ENCODE peak calls at places on chromosomes 6 and 20, in ten cellular contexts. I, Q, B, U, P, C, D, N, K and H are unnamed samples.

GRCh38 chr6:3766219-3766618 is 14.7 kb upstream of the PXDC1 start:
- DNase-seq in N (peak), P (no peak), U (peak), K (no peak), I (peak), Q (peak), D (no peak), C (no peak), B (no peak), H (no peak)

GRCh38 chr6:33610779-33611421 is 10.2 kb upstream of the ITPR3 start:
- DNase-seq in N (peak), Q (peak), I (no peak), C (no peak), U (no peak), D (peak), B (no peak), K (no peak), P (no peak), H (peak)

GRCh38 chr6:683742-684440 is 9.0 kb downstream of the EXOC2 start:
- DNase-seq in P (peak), C (no peak), I (peak), D (no peak), U (peak), Q (no peak), K (peak), B (no peak), N (peak), H (peak)

GRCh38 chr6:7787137-7787575 is 61.3 kb downstream of the BMP6 start:
- DNase-seq in P (peak), K (no peak), B (no peak), C (no peak), N (no peak), I (peak), D (no peak), Q (peak), U (peak), H (no peak)

GRCh38 chr20:17680836-17681740 is 954 bp downstream of the RRBP1 start:
- DNase-seq in P (peak), Q (peak), D (peak), C (peak), N (peak), U (peak), B (no peak), K (peak), I (peak), H (peak)

GRCh38 chr6:82022614-82023102 is 224.9 kb downstream of the IBTK start:
- DNase-seq in K (no peak), I (peak), C (no peak), Q (peak), D (peak), U (peak), N (no peak), B (peak), P (peak), H (no peak)

GRCh38 chr6:160348552-160349441 is 619 bp downstream of the SLC22A3 start:
- DNase-seq in Q (peak), P (no peak), N (peak), K (peak), D (peak), I (peak), U (peak), B (no peak), C (no peak), H (peak)

GRCh38 chr6:79777713-79778579 is 146.8 kb downstream of the SH3BGRL2 start:
- DNase-seq in K (peak), B (peak), D (peak), I (peak), N (peak), C (peak), U (peak), P (peak), Q (peak), H (peak)

GRCh38 chr20:44247131-44247571 is at the start of gene GDAP1L1:
- DNase-seq in D (no peak), N (peak), I (no peak), U (peak), P (no peak), B (no peak), Q (no peak), C (no peak), K (peak), H (peak)

GRCh38 chr20:24405810-24406209 is 63.6 kb upstream of the SYNDIG1 start:
- DNase-seq in N (no peak), Q (peak), K (no peak), I (peak), P (no peak), U (no peak), C (no peak), B (no peak), D (peak), H (no peak)

GRCh38 chr20:60467078-60467477 is 508.9 kb downstream of the CDH26 start:
- DNase-seq in Q (no peak), B (no peak), U (no peak), D (no peak), C (no peak), K (no peak), P (no peak), N (no peak), I (no peak), H (no peak)

GRCh38 chr20:53940883-53941546 is 129.4 kb downstream of the BCAS1 start:
- DNase-seq in I (peak), Q (peak), K (no peak), U (peak), P (peak), B (no peak), D (no peak), N (no peak), C (peak), H (peak)

GRCh38 chr20:48284837-48285236 is 499.6 kb upstream of the SULF2 start:
- DNase-seq in P (peak), Q (peak), C (no peak), N (no peak), D (peak), K (no peak), I (peak), U (peak), B (no peak), H (no peak)

GRCh38 chr20:20711413-20711812 is 1.0 kb downstream of the RALGAPA2 start:
- DNase-seq in C (no peak), B (no peak), D (no peak), U (no peak), Q (peak), K (no peak), P (no peak), I (no peak), N (no peak), H (no peak)

GRCh38 chr6:142925575-142926110 is 19.3 kb downstream of the HIVEP2 start:
- DNase-seq in Q (no peak), D (peak), B (no peak), P (peak), N (no peak), U (peak), K (no peak), C (no peak), I (peak), H (no peak)

GRCh38 chr20:48034754-48035153 is 249.5 kb upstream of the SULF2 start:
- DNase-seq in U (no peak), Q (peak), I (no peak), N (no peak), K (no peak), B (no peak), C (no peak), D (no peak), P (no peak), H (no peak)

GRCh38 chr6:36150283-36150682 is 20.0 kb downstream of the MAPK13 start:
- DNase-seq in P (no peak), C (no peak), Q (no peak), K (no peak), U (no peak), I (no peak), D (no peak), N (no peak), B (no peak), H (no peak)

DNA sequence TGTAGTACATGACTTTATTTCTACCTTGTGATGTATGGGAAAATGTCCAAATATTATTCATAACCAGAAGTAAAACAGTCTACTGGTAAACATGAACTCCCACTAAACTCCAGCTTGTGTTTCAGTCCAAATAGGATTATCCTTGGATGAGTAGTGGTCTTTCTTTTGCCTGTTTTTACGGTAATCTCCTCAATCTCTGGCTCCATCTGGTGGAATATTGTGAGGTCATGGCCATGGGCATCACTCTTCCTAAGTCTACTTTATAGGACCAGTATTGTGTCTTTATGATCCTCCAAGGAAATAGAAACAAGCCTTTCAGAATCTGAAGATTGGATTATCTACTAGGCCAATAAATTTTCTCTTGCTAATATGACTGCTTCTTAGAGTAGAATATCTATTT is 505.0 kb downstream of the BMP2 start:
- DNase-seq in U (peak), K (no peak), N (no peak), Q (no peak), P (no peak), I (peak), D (no peak), B (no peak), C (no peak), H (no peak)
- H3K9ac ChIP-seq in U (no peak), K (no peak), N (no peak), Q (no peak), P (no peak), I (no peak), D (no peak), B (no peak), C (no peak), H (no peak)

GRCh38 chr6:62805431-62805830 is 405.8 kb upstream of the FKBP1C start:
- DNase-seq in P (no peak), D (no peak), K (no peak), I (no peak), U (no peak), C (no peak), B (no peak), N (no peak), Q (no peak), H (no peak)

GRCh38 chr6:62797190-62797589 is 414.1 kb upstream of the FKBP1C start:
- DNase-seq in B (no peak), C (no peak), D (no peak), N (no peak), K (no peak), Q (no peak), I (no peak), U (no peak), P (no peak), H (no peak)

GRCh38 chr6:62808575-62809293 is 402.5 kb upstream of the FKBP1C start:
- DNase-seq in K (no peak), I (no peak), Q (no peak), U (no peak), D (no peak), C (peak), P (no peak), B (no peak), N (no peak), H (no peak)

DNA sequence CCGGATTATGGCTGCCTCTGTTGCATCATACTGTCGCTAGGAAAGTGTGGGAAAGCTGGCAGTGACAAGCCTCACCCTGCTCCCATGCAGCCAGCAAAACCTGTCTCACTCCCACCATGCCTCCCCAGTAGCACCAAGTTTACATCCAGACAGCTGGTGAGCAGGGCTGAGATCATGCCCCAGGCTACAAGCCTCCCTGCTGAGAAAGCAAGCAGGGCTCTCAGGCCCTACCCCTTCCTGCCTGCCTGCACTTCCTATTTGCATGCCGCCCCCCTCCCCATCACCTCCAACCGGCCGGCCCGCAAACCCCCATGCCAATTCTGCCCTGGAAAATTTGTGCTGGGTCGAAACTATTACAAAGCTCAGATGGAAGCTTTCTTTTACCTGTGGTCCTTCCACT is 408.2 kb upstream of the FKBP1C start:
- DNase-seq in I (no peak), B (no peak), U (no peak), C (no peak), Q (no peak), N (no peak), P (no peak), D (no peak), K (no peak), H (no peak)
- H2AFZ ChIP-seq in I (no peak), B (no peak), U (no peak), C (no peak), Q (no peak), N (no peak), P (no peak), D (no peak), K (no peak), H (peak)

GRCh38 chr6:116223355-116223754 is 30.5 kb downstream of the TSPYL4 start:
- DNase-seq in C (no peak), I (no peak), P (no peak), B (no peak), Q (no peak), D (no peak), K (no peak), N (no peak), U (no peak), H (no peak)
- H3K9ac ChIP-seq in C (no peak), I (no peak), P (no peak), B (no peak), Q (no peak), D (no peak), K (no peak), N (no peak), U (no peak), H (no peak)

GRCh38 chr6:152981989-152982767 is 663 bp downstream of the FBXO5 start:
- DNase-seq in K (no peak), B (no peak), C (no peak), I (no peak), P (no peak), N (peak), Q (no peak), U (no peak), D (no peak), H (peak)
- H2AFZ ChIP-seq in K (peak), B (no peak), C (no peak), I (no peak), P (peak), N (no peak), Q (peak), U (peak), D (no peak), H (no peak)

GRCh38 chr20:63774348-63774735 is 34.8 kb downstream of the SLC2A4RG start:
- DNase-seq in N (peak), U (no peak), I (no peak), P (no peak), C (no peak), D (no peak), K (no peak), Q (no peak), B (no peak), H (no peak)

GRCh38 chr20:63777614-63778013 is 38.0 kb downstream of the SLC2A4RG start:
- DNase-seq in D (no peak), C (no peak), B (no peak), U (no peak), P (no peak), I (no peak), Q (no peak), N (no peak), K (no peak), H (no peak)

GRCh38 chr20:63772781-63773520 is 33.4 kb downstream of the SLC2A4RG start:
- DNase-seq in B (no peak), Q (no peak), N (no peak), U (peak), I (no peak), D (no peak), K (no peak), C (no peak), P (peak), H (no peak)

GRCh38 chr20:63773571-63774347 is 34.2 kb downstream of the SLC2A4RG start:
- DNase-seq in B (no peak), U (no peak), C (no peak), N (no peak), I (no peak), Q (no peak), P (no peak), D (no peak), K (no peak), H (no peak)

GRCh38 chr20:63775096-63775978 is 35.8 kb downstream of the SLC2A4RG start:
- DNase-seq in C (no peak), N (peak), P (peak), B (no peak), U (peak), D (no peak), K (peak), I (peak), Q (no peak), H (peak)
- H3K9ac ChIP-seq in C (no peak), N (no peak), P (no peak), B (no peak), U (peak), D (no peak), K (peak), I (no peak), Q (no peak), H (no peak)